ENCODE peak calls at places on chromosomes 7 and 10, in nine cellular contexts. K, S, Q, N, R, M, A, U and E are unnamed samples.

GRCh38 chr7:3942778-3943177 is 641.7 kb downstream of the SDK1 start:
- DNase-seq in N (no peak), M (no peak), R (no peak), U (no peak), K (no peak), S (no peak), Q (no peak), A (no peak), E (no peak)

GRCh38 chr7:51471199-51472016 is 154.8 kb upstream of the COBL start:
- DNase-seq in N (no peak), R (no peak), U (peak), Q (no peak), S (no peak), A (no peak), M (no peak), K (no peak), E (no peak)

GRCh38 chr10:123637326-123637880 is 28.8 kb upstream of the GPR26 start:
- DNase-seq in M (no peak), N (no peak), K (no peak), A (no peak), U (no peak), S (no peak), R (no peak), Q (no peak), E (no peak)

GRCh38 chr10:100019824-100020160 is 10.0 kb upstream of the DNMBP start:
- DNase-seq in N (no peak), R (no peak), U (peak), Q (no peak), K (no peak), A (no peak), S (no peak), M (no peak), E (no peak)

GRCh38 chr7:150428671-150429451 is 21.6 kb upstream of the GIMAP8 start:
- DNase-seq in Q (no peak), N (peak), A (no peak), U (no peak), R (peak), S (no peak), K (no peak), M (peak), E (no peak)

GRCh38 chr10:103916901-103917300 is 1.1 kb downstream of the STN1 start:
- DNase-seq in K (no peak), A (no peak), M (no peak), N (no peak), S (no peak), U (no peak), Q (no peak), R (no peak), E (no peak)

GRCh38 chr10:14659626-14660196 is 115.0 kb downstream of the FAM107B start:
- DNase-seq in A (peak), K (peak), M (no peak), R (no peak), U (no peak), Q (peak), N (no peak), S (no peak), E (peak)

GRCh38 chr7:144725070-144725469 is 110.8 kb downstream of the TPK1 start:
- DNase-seq in U (no peak), S (no peak), K (no peak), Q (no peak), R (no peak), M (no peak), N (no peak), A (no peak), E (no peak)

GRCh38 chr7:21364838-21365267 is 63.0 kb upstream of the SP4 start:
- DNase-seq in S (no peak), A (no peak), Q (no peak), K (no peak), R (no peak), M (no peak), U (no peak), N (no peak), E (no peak)

GRCh38 chr10:8054498-8055407 is at the start of gene GATA3:
- DNase-seq in K (no peak), U (no peak), Q (peak), S (peak), M (no peak), A (peak), R (peak), N (peak), E (peak)

GRCh38 chr10:100519321-100520051 is at the start of gene SEC31B:
- DNase-seq in A (no peak), K (no peak), U (no peak), N (no peak), M (no peak), S (no peak), R (no peak), Q (no peak), E (no peak)

GRCh38 chr10:112581921-112582320 is 134.9 kb downstream of the VTI1A start:
- DNase-seq in K (no peak), M (no peak), R (no peak), A (no peak), Q (no peak), N (no peak), S (no peak), U (no peak), E (no peak)

GRCh38 chr10:26380815-26381214 is 57.3 kb upstream of the APBB1IP start:
- DNase-seq in U (no peak), N (peak), Q (no peak), M (no peak), R (no peak), K (no peak), A (no peak), S (no peak), E (no peak)

GRCh38 chr7:30846378-30846777 is 65.3 kb upstream of the AQP1 start:
- DNase-seq in N (no peak), K (no peak), Q (no peak), R (no peak), A (no peak), U (no peak), M (no peak), S (no peak), E (no peak)

GRCh38 chr10:73999703-74000102 is 1.8 kb downstream of the VCL start:
- DNase-seq in R (no peak), K (no peak), U (no peak), N (peak), M (no peak), Q (no peak), S (no peak), A (no peak), E (no peak)

GRCh38 chr7:65339257-65339656 is 34.4 kb upstream of the ZNF92 start:
- DNase-seq in A (no peak), S (no peak), U (no peak), Q (no peak), R (no peak), N (no peak), M (no peak), K (no peak), E (no peak)

GRCh38 chr10:102065561-102066420 is 642 bp downstream of the HPS6 start:
- DNase-seq in S (peak), N (peak), A (no peak), K (no peak), M (no peak), Q (no peak), U (no peak), R (no peak), E (peak)

GRCh38 chr10:112875474-112876267 is 74.4 kb upstream of the TCF7L2 start:
- DNase-seq in N (peak), Q (no peak), A (no peak), R (peak), U (no peak), S (no peak), K (no peak), M (peak), E (no peak)

GRCh38 chr10:5618829-5619228 is 47.6 kb downstream of the ASB13 start:
- DNase-seq in A (no peak), M (no peak), N (peak), U (no peak), K (no peak), S (no peak), R (peak), Q (no peak), E (no peak)

GRCh38 chr7:82017334-82017943 is 247.6 kb upstream of the HGF start:
- DNase-seq in N (peak), A (no peak), U (no peak), K (no peak), Q (no peak), S (no peak), R (no peak), M (peak), E (no peak)

GRCh38 chr7:142481548-142481947 is 223.7 kb upstream of the PRSS58 start:
- DNase-seq in A (no peak), R (no peak), U (no peak), N (no peak), M (no peak), S (no peak), K (no peak), Q (no peak), E (no peak)

GRCh38 chr7:51366930-51367613 is 50.5 kb upstream of the COBL start:
- DNase-seq in Q (no peak), A (no peak), N (peak), U (peak), K (no peak), R (no peak), M (no peak), S (no peak), E (peak)

GRCh38 chr7:133140994-133141595 is 59.2 kb upstream of the CHCHD3 start:
- DNase-seq in S (no peak), M (no peak), N (no peak), U (no peak), R (no peak), Q (no peak), K (no peak), A (no peak), E (no peak)